ENCODE peak calls at places on chromosome 9, in eight cellular contexts. One of them, this sample, is unnamed.

GRCh38 chr9:137163101-137163661 is 6.7 kb downstream of the LRRC26 start:
- DNase-seq in NT2/D1: no peak
- DNase-seq in astrocyte of the spinal cord: no peak
- DNase-seq in Kasumi-1: no peak
- DNase-seq in dermis blood vessel endothelial cell: peak
- DNase-seq in neural progenitor cell: peak
- DNase-seq in AG10803: no peak
- DNase-seq in dermis microvascular lymphatic vessel endothelial cell: peak
- DNase-seq in this sample: no peak

GRCh38 chr9:73023025-73023541 is 70.2 kb upstream of the ALDH1A1 start:
- DNase-seq in NT2/D1: peak
- DNase-seq in astrocyte of the spinal cord: peak
- DNase-seq in Kasumi-1: peak
- DNase-seq in dermis blood vessel endothelial cell: peak
- DNase-seq in neural progenitor cell: peak
- DNase-seq in AG10803: peak
- DNase-seq in dermis microvascular lymphatic vessel endothelial cell: peak
- DNase-seq in this sample: no peak

GRCh38 chr9:90890146-90890545 is 88.5 kb downstream of the SYK start:
- DNase-seq in NT2/D1: no peak
- DNase-seq in astrocyte of the spinal cord: no peak
- DNase-seq in Kasumi-1: no peak
- DNase-seq in dermis blood vessel endothelial cell: no peak
- DNase-seq in neural progenitor cell: peak
- DNase-seq in AG10803: no peak
- DNase-seq in dermis microvascular lymphatic vessel endothelial cell: no peak
- DNase-seq in this sample: no peak

GRCh38 chr9:21096172-21096900 is 18.6 kb upstream of the IFNB1 start:
- DNase-seq in NT2/D1: no peak
- DNase-seq in astrocyte of the spinal cord: peak
- DNase-seq in Kasumi-1: peak
- DNase-seq in dermis blood vessel endothelial cell: peak
- DNase-seq in neural progenitor cell: no peak
- DNase-seq in AG10803: peak
- DNase-seq in dermis microvascular lymphatic vessel endothelial cell: peak
- DNase-seq in this sample: peak

GRCh38 chr9:93962041-93962440 is 6.9 kb upstream of the BARX1 start:
- DNase-seq in NT2/D1: no peak
- DNase-seq in astrocyte of the spinal cord: no peak
- DNase-seq in Kasumi-1: no peak
- DNase-seq in dermis blood vessel endothelial cell: no peak
- DNase-seq in neural progenitor cell: no peak
- DNase-seq in AG10803: no peak
- DNase-seq in dermis microvascular lymphatic vessel endothelial cell: no peak
- DNase-seq in this sample: no peak

GRCh38 chr9:1331546-1331945 is 281.4 kb downstream of the DMRT2 start:
- DNase-seq in NT2/D1: no peak
- DNase-seq in astrocyte of the spinal cord: no peak
- DNase-seq in Kasumi-1: no peak
- DNase-seq in dermis blood vessel endothelial cell: no peak
- DNase-seq in neural progenitor cell: no peak
- DNase-seq in AG10803: no peak
- DNase-seq in dermis microvascular lymphatic vessel endothelial cell: no peak
- DNase-seq in this sample: no peak

GRCh38 chr9:95510610-95511231 is 6.0 kb downstream of the PTCH1 start:
- DNase-seq in NT2/D1: peak
- DNase-seq in astrocyte of the spinal cord: peak
- DNase-seq in Kasumi-1: peak
- DNase-seq in dermis blood vessel endothelial cell: peak
- DNase-seq in neural progenitor cell: peak
- DNase-seq in AG10803: peak
- DNase-seq in dermis microvascular lymphatic vessel endothelial cell: peak
- DNase-seq in this sample: peak

GRCh38 chr9:72313507-72313906 is 51.5 kb downstream of the ZFAND5 start:
- DNase-seq in NT2/D1: no peak
- DNase-seq in astrocyte of the spinal cord: no peak
- DNase-seq in Kasumi-1: no peak
- DNase-seq in dermis blood vessel endothelial cell: no peak
- DNase-seq in neural progenitor cell: no peak
- DNase-seq in AG10803: no peak
- DNase-seq in dermis microvascular lymphatic vessel endothelial cell: no peak
- DNase-seq in this sample: no peak

GRCh38 chr9:130351343-130351742 is 85.8 kb downstream of the HMCN2 start:
- DNase-seq in NT2/D1: no peak
- DNase-seq in astrocyte of the spinal cord: no peak
- DNase-seq in Kasumi-1: no peak
- DNase-seq in dermis blood vessel endothelial cell: no peak
- DNase-seq in neural progenitor cell: no peak
- DNase-seq in AG10803: no peak
- DNase-seq in dermis microvascular lymphatic vessel endothelial cell: no peak
- DNase-seq in this sample: no peak

GRCh38 chr9:134304306-134304705 is 21.9 kb upstream of the RXRA start:
- DNase-seq in NT2/D1: no peak
- DNase-seq in astrocyte of the spinal cord: no peak
- DNase-seq in Kasumi-1: no peak
- DNase-seq in dermis blood vessel endothelial cell: no peak
- DNase-seq in neural progenitor cell: no peak
- DNase-seq in AG10803: no peak
- DNase-seq in dermis microvascular lymphatic vessel endothelial cell: no peak
- DNase-seq in this sample: no peak

GRCh38 chr9:77604316-77604715 is 43.8 kb downstream of the GNA14 start:
- DNase-seq in NT2/D1: no peak
- DNase-seq in astrocyte of the spinal cord: no peak
- DNase-seq in Kasumi-1: no peak
- DNase-seq in dermis blood vessel endothelial cell: no peak
- DNase-seq in neural progenitor cell: no peak
- DNase-seq in AG10803: no peak
- DNase-seq in dermis microvascular lymphatic vessel endothelial cell: no peak
- DNase-seq in this sample: no peak

GRCh38 chr9:128213746-128214497 is 10.7 kb downstream of the DNM1 start:
- DNase-seq in NT2/D1: no peak
- DNase-seq in astrocyte of the spinal cord: no peak
- DNase-seq in Kasumi-1: no peak
- DNase-seq in dermis blood vessel endothelial cell: no peak
- DNase-seq in neural progenitor cell: no peak
- DNase-seq in AG10803: no peak
- DNase-seq in dermis microvascular lymphatic vessel endothelial cell: no peak
- DNase-seq in this sample: no peak

GRCh38 chr9:32820322-32820721 is 37.0 kb downstream of the TMEM215 start:
- DNase-seq in NT2/D1: no peak
- DNase-seq in astrocyte of the spinal cord: no peak
- DNase-seq in Kasumi-1: no peak
- DNase-seq in dermis blood vessel endothelial cell: no peak
- DNase-seq in neural progenitor cell: no peak
- DNase-seq in AG10803: no peak
- DNase-seq in dermis microvascular lymphatic vessel endothelial cell: no peak
- DNase-seq in this sample: no peak

GRCh38 chr9:125427556-125427955 is 165.9 kb downstream of the GAPVD1 start:
- DNase-seq in NT2/D1: no peak
- DNase-seq in astrocyte of the spinal cord: no peak
- DNase-seq in Kasumi-1: no peak
- DNase-seq in dermis blood vessel endothelial cell: no peak
- DNase-seq in neural progenitor cell: no peak
- DNase-seq in AG10803: no peak
- DNase-seq in dermis microvascular lymphatic vessel endothelial cell: no peak
- DNase-seq in this sample: no peak

GRCh38 chr9:9950813-9951212 is 662.0 kb downstream of the PTPRD start:
- DNase-seq in NT2/D1: no peak
- DNase-seq in astrocyte of the spinal cord: peak
- DNase-seq in Kasumi-1: no peak
- DNase-seq in dermis blood vessel endothelial cell: no peak
- DNase-seq in neural progenitor cell: no peak
- DNase-seq in AG10803: peak
- DNase-seq in dermis microvascular lymphatic vessel endothelial cell: no peak
- DNase-seq in this sample: no peak

GRCh38 chr9:35158501-35159280 is 3.1 kb upstream of the UNC13B start:
- DNase-seq in NT2/D1: no peak
- DNase-seq in astrocyte of the spinal cord: no peak
- DNase-seq in Kasumi-1: no peak
- DNase-seq in dermis blood vessel endothelial cell: no peak
- DNase-seq in neural progenitor cell: no peak
- DNase-seq in AG10803: no peak
- DNase-seq in dermis microvascular lymphatic vessel endothelial cell: no peak
- DNase-seq in this sample: no peak

GRCh38 chr9:127318651-127319167 is 54.1 kb downstream of the GARNL3 start:
- DNase-seq in NT2/D1: no peak
- DNase-seq in astrocyte of the spinal cord: peak
- DNase-seq in Kasumi-1: no peak
- DNase-seq in dermis blood vessel endothelial cell: no peak
- DNase-seq in neural progenitor cell: no peak
- DNase-seq in AG10803: peak
- DNase-seq in dermis microvascular lymphatic vessel endothelial cell: peak
- DNase-seq in this sample: no peak

GRCh38 chr9:118148990-118149389 is 444.8 kb downstream of the TLR4 start:
- DNase-seq in NT2/D1: no peak
- DNase-seq in astrocyte of the spinal cord: no peak
- DNase-seq in Kasumi-1: no peak
- DNase-seq in dermis blood vessel endothelial cell: no peak
- DNase-seq in neural progenitor cell: no peak
- DNase-seq in AG10803: no peak
- DNase-seq in dermis microvascular lymphatic vessel endothelial cell: no peak
- DNase-seq in this sample: no peak

GRCh38 chr9:98383758-98384157 is 128.3 kb upstream of the TBC1D2 start:
- DNase-seq in NT2/D1: peak
- DNase-seq in astrocyte of the spinal cord: no peak
- DNase-seq in Kasumi-1: no peak
- DNase-seq in dermis blood vessel endothelial cell: peak
- DNase-seq in neural progenitor cell: peak
- DNase-seq in AG10803: peak
- DNase-seq in dermis microvascular lymphatic vessel endothelial cell: no peak
- DNase-seq in this sample: no peak

GRCh38 chr9:78577507-78577906 is 280.6 kb downstream of the PSAT1 start:
- DNase-seq in NT2/D1: no peak
- DNase-seq in astrocyte of the spinal cord: no peak
- DNase-seq in Kasumi-1: no peak
- DNase-seq in dermis blood vessel endothelial cell: no peak
- DNase-seq in neural progenitor cell: peak
- DNase-seq in AG10803: no peak
- DNase-seq in dermis microvascular lymphatic vessel endothelial cell: no peak
- DNase-seq in this sample: no peak

GRCh38 chr9:69996947-69997346 is 46.7 kb upstream of the MAMDC2 start:
- DNase-seq in NT2/D1: no peak
- DNase-seq in astrocyte of the spinal cord: peak
- DNase-seq in Kasumi-1: no peak
- DNase-seq in dermis blood vessel endothelial cell: no peak
- DNase-seq in neural progenitor cell: no peak
- DNase-seq in AG10803: no peak
- DNase-seq in dermis microvascular lymphatic vessel endothelial cell: no peak
- DNase-seq in this sample: no peak

GRCh38 chr9:555493-555892 is 286.0 kb upstream of the DMRT1 start:
- DNase-seq in NT2/D1: no peak
- DNase-seq in astrocyte of the spinal cord: no peak
- DNase-seq in Kasumi-1: no peak
- DNase-seq in dermis blood vessel endothelial cell: no peak
- DNase-seq in neural progenitor cell: no peak
- DNase-seq in AG10803: no peak
- DNase-seq in dermis microvascular lymphatic vessel endothelial cell: no peak
- DNase-seq in this sample: no peak